ENCODE peak calls at places on chromosomes 12 and 14, in six cellular contexts. V is stimulated activated CD4-positive, alpha-beta T cell treated with anti-CD3 and anti-CD28 coated beads, Interleukin-12 subunit alpha, Interleukin-12 subunit beta, amount 100 ng/mL, for 24 hours; B is HCT116; F is H9; S is AML-193; I is activated CD8-positive, alpha-beta memory T cell treated with anti-CD3 and anti-CD28 coated beads for 24 hours. G is an unnamed sample.

GRCh38 chr12:93379432-93380308 is 1.9 kb downstream of the NUDT4 start:
- DNase-seq in S (peak; percentile 12), I (no peak), V (no peak), B (no peak), F (no peak), G (no peak)

GRCh38 chr14:22769369-22769768 is 2.9 kb downstream of the OXA1L start:
- DNase-seq in V (no peak), I (no peak), B (no peak), S (no peak), F (no peak), G (no peak)

GRCh38 chr12:64066052-64066451 is 156.0 kb downstream of the KICS2 start:
- DNase-seq in S (no peak), I (no peak), F (no peak), B (no peak), V (no peak), G (no peak)

GRCh38 chr12:916240-916639 is 33.3 kb downstream of the RAD52 start:
- DNase-seq in V (no peak), I (peak; percentile 68), B (no peak), F (peak; percentile 50), S (no peak), G (peak; percentile 10)

GRCh38 chr12:122437656-122438121 is 15.2 kb upstream of the CLIP1 start:
- DNase-seq in B (no peak), S (no peak), V (no peak), F (no peak), I (no peak), G (no peak)

GRCh38 chr14:24080888-24081738 is 9.8 kb downstream of the CPNE6 start:
- DNase-seq in B (no peak), I (peak; percentile 89), S (peak; percentile 42), V (peak; percentile 71), F (peak; percentile 79), G (peak; percentile 81)

GRCh38 chr14:37363661-37364060 is 165.9 kb downstream of the MIPOL1 start:
- DNase-seq in S (no peak), B (no peak), V (no peak), F (no peak), I (no peak), G (no peak)

GRCh38 chr14:97603201-97603600 is 806.0 kb downstream of the VRK1 start:
- DNase-seq in B (no peak), I (no peak), S (no peak), V (no peak), F (no peak), G (no peak)

GRCh38 chr12:18079541-18080230 is 10.3 kb downstream of the RERGL start:
- DNase-seq in F (no peak), B (no peak), S (no peak), I (no peak), V (no peak), G (no peak)

GRCh38 chr14:102554835-102555819 is 37.3 kb upstream of the RCOR1 start:
- DNase-seq in I (peak; percentile 87), F (peak; percentile 90), S (peak; percentile 56), B (no peak), V (peak; percentile 48), G (peak; percentile 95)